ENCODE peak calls at places on chromosome 1, in eight cellular contexts. E, W, B, X, O, Z, K and U are unnamed samples.

GRCh38 chr1:24745711-24746582 is 700 bp downstream of the CLIC4 start:
- DNase-seq in E (peak; percentile 71), W (peak; percentile 81), B (peak; percentile 70), X (peak; percentile 38), O (peak; percentile 51), Z (peak; percentile 66), K (peak; percentile 65), U (peak; percentile 75)

GRCh38 chr1:29853716-29854330 is 617.5 kb downstream of the PTPRU start:
- DNase-seq in E (no peak), W (no peak), B (no peak), X (no peak), O (no peak), Z (no peak), K (no peak), U (no peak)

GRCh38 chr1:171142451-171143121 is 42.5 kb upstream of the FMO2 start:
- DNase-seq in E (no peak), W (peak; percentile 91), B (peak; percentile 10), X (no peak), O (no peak), Z (no peak), K (no peak), U (peak; percentile 91)

GRCh38 chr1:65189716-65190115 is 41.7 kb downstream of the AK4 start:
- DNase-seq in E (peak; percentile 11), W (peak; percentile 60), B (no peak), X (no peak), O (no peak), Z (no peak), K (no peak), U (peak; percentile 34)

GRCh38 chr1:151905070-151905442 is 4.3 kb downstream of the THEM4 start:
- DNase-seq in E (no peak), W (no peak), B (no peak), X (peak; percentile 66), O (peak; percentile 11), Z (no peak), K (no peak), U (peak; percentile 9)

GRCh38 chr1:233518344-233518743 is 95.6 kb upstream of the KCNK1 start:
- DNase-seq in E (peak; percentile 15), W (peak; percentile 1), B (no peak), X (peak; percentile 23), O (peak; percentile 61), Z (peak; percentile 11), K (peak; percentile 60), U (peak; percentile 33)

GRCh38 chr1:23810818-23811420 is 10.4 kb upstream of the GALE start:
- DNase-seq in E (no peak), W (no peak), B (peak; percentile 54), X (peak; percentile 62), O (peak; percentile 41), Z (no peak), K (peak; percentile 85), U (peak; percentile 35)

GRCh38 chr1:230913496-230913895 is 45.2 kb upstream of the C1orf198 start:
- DNase-seq in E (peak; percentile 13), W (peak; percentile 57), B (no peak), X (no peak), O (no peak), Z (no peak), K (no peak), U (peak; percentile 64)

GRCh38 chr1:151984313-151984956 is 9.2 kb downstream of the S100A10 start:
- DNase-seq in E (no peak), W (no peak), B (no peak), X (peak; percentile 43), O (no peak), Z (no peak), K (no peak), U (peak; percentile 15)

GRCh38 chr1:60615661-60616060 is 466.7 kb upstream of the NFIA start:
- DNase-seq in E (no peak), W (no peak), B (no peak), X (no peak), O (no peak), Z (no peak), K (no peak), U (no peak)

GRCh38 chr1:2378441-2378851 is 12.9 kb downstream of the MORN1 start:
- DNase-seq in E (no peak), W (no peak), B (no peak), X (no peak), O (no peak), Z (no peak), K (no peak), U (no peak)

GRCh38 chr1:245673920-245674414 is 519.2 kb downstream of the KIF26B start:
- DNase-seq in E (peak; percentile 2), W (peak; percentile 28), B (no peak), X (no peak), O (no peak), Z (no peak), K (peak; percentile 20), U (peak; percentile 21)

GRCh38 chr1:62325696-62326095 is 6.5 kb upstream of the KANK4 start:
- DNase-seq in E (peak; percentile 83), W (peak; percentile 90), B (no peak), X (no peak), O (no peak), Z (no peak), K (no peak), U (peak; percentile 82)

GRCh38 chr1:212514056-212514614 is 81.4 kb downstream of the NENF start:
- DNase-seq in E (peak; percentile 71), W (peak; percentile 37), B (peak; percentile 47), X (peak; percentile 15), O (no peak), Z (peak; percentile 87), K (no peak), U (peak; percentile 72)

GRCh38 chr1:33327587-33328325 is 6.9 kb upstream of the A3GALT2 start:
- DNase-seq in E (peak; percentile 94), W (peak; percentile 99), B (peak; percentile 65), X (no peak), O (no peak), Z (peak; percentile 15), K (no peak), U (peak; percentile 98)